ENCODE peak calls at places on chromosomes 12 and 14, in eight cellular contexts. X is HCEC 1CT; V is occipital lobe; N is psoas muscle; Q is cardiac muscle cell; J is hypothalamus; P is activated CD4-positive, alpha-beta T cell treated with anti-CD3 and anti-CD28 coated beads, Interleukin-2, amount 10 ng/mL, durations not matched to agents 7 days and 5 days; Z is cortex of kidney. Y is an unnamed sample.

GRCh38 chr12:14874882-14875281 is 10.8 kb downstream of the MGP start:
- DNase-seq in X (peak), V (no peak), N (no peak), Q (no peak), J (no peak), P (no peak), Z (no peak), Y (no peak)

GRCh38 chr12:132433641-132434395 is 56.1 kb upstream of the FBRSL1 start:
- DNase-seq in X (no peak), V (no peak), N (no peak), Q (no peak), J (no peak), P (no peak), Z (no peak), Y (no peak)

GRCh38 chr12:54653025-54653424 is 4.9 kb upstream of the DCD start:
- DNase-seq in X (no peak), V (no peak), N (no peak), Q (no peak), J (no peak), P (no peak), Z (no peak), Y (no peak)

GRCh38 chr12:9742665-9743064 is 9.8 kb upstream of the CLECL1 start:
- DNase-seq in X (no peak), V (no peak), N (no peak), Q (no peak), J (no peak), P (peak), Z (no peak), Y (no peak)

GRCh38 chr12:4418913-4419312 is 26.7 kb downstream of the FGF6 start:
- DNase-seq in X (no peak), V (no peak), N (no peak), Q (no peak), J (no peak), P (no peak), Z (no peak), Y (no peak)

GRCh38 chr14:71320734-71321555 is 413.7 kb downstream of the PCNX1 start:
- DNase-seq in X (peak), V (peak), N (peak), Q (peak), J (no peak), P (peak), Z (no peak), Y (peak)

GRCh38 chr12:107304588-107305532 is 211.5 kb upstream of the CRY1 start:
- DNase-seq in X (no peak), V (no peak), N (no peak), Q (no peak), J (no peak), P (no peak), Z (no peak), Y (peak)

GRCh38 chr12:67671892-67672291 is 23.3 kb downstream of the DYRK2 start:
- DNase-seq in X (no peak), V (no peak), N (no peak), Q (no peak), J (no peak), P (no peak), Z (no peak), Y (no peak)

GRCh38 chr14:34297786-34298520 is 164.1 kb downstream of the SPTSSA start:
- DNase-seq in X (no peak), V (no peak), N (no peak), Q (no peak), J (no peak), P (no peak), Z (no peak), Y (no peak)

GRCh38 chr12:5258498-5258897 is 173.4 kb upstream of the NTF3 start:
- DNase-seq in X (no peak), V (no peak), N (no peak), Q (no peak), J (no peak), P (no peak), Z (no peak), Y (no peak)

GRCh38 chr14:92952497-92953298 is 29.7 kb downstream of the CHGA start:
- DNase-seq in X (no peak), V (no peak), N (no peak), Q (no peak), J (peak), P (no peak), Z (no peak), Y (no peak)

GRCh38 chr12:2532647-2533435 is 261.9 kb upstream of the FKBP4 start:
- DNase-seq in X (no peak), V (no peak), N (no peak), Q (no peak), J (no peak), P (no peak), Z (no peak), Y (no peak)

GRCh38 chr12:53938276-53939140 is at the start of gene HOXC13:
- DNase-seq in X (no peak), V (no peak), N (peak), Q (peak), J (no peak), P (no peak), Z (no peak), Y (peak)

GRCh38 chr12:97837401-97837800 is 374.8 kb downstream of the RMST start:
- DNase-seq in X (no peak), V (no peak), N (no peak), Q (no peak), J (no peak), P (no peak), Z (no peak), Y (no peak)

GRCh38 chr12:52249041-52249461 is 16.0 kb downstream of the KRT7 start:
- DNase-seq in X (no peak), V (no peak), N (peak), Q (no peak), J (peak), P (no peak), Z (no peak), Y (no peak)

GRCh38 chr12:67318786-67319185 is 49.6 kb downstream of the CAND1 start:
- DNase-seq in X (no peak), V (no peak), N (no peak), Q (no peak), J (no peak), P (no peak), Z (no peak), Y (no peak)

GRCh38 chr14:104773505-104774452 is 20.8 kb downstream of the SIVA1 start:
- DNase-seq in X (no peak), V (no peak), N (no peak), Q (no peak), J (no peak), P (no peak), Z (no peak), Y (no peak)

GRCh38 chr14:42027271-42027670 is 420.6 kb downstream of the LRFN5 start:
- DNase-seq in X (no peak), V (no peak), N (no peak), Q (no peak), J (no peak), P (no peak), Z (no peak), Y (no peak)